ENCODE peak calls at places on chromosome 15, in ten cellular contexts. One of them, this sample, is unnamed.

GRCh38 chr15:70149667-70150404 is 52.1 kb upstream of the TLE3 start:
- DNase-seq in tibial artery: no peak
- DNase-seq in lung microvascular endothelial cell: no peak
- DNase-seq in GM03348: no peak
- DNase-seq in amygdala: no peak
- DNase-seq in hippocampal formation: no peak
- DNase-seq in A172: peak; percentile 76
- DNase-seq in NCI-H226: peak; percentile 86
- DNase-seq in left ventricle myocardium superior: no peak
- DNase-seq in CD8-positive, alpha-beta T cell: no peak
- DNase-seq in this sample: no peak

GRCh38 chr15:73628976-73629854 is 4.0 kb downstream of the NPTN start:
- DNase-seq in CD8-positive, alpha-beta T cell: no peak
- DNase-seq in amygdala: no peak
- DNase-seq in tibial artery: no peak
- DNase-seq in hippocampal formation: no peak
- DNase-seq in NCI-H226: no peak
- DNase-seq in left ventricle myocardium superior: no peak
- DNase-seq in lung microvascular endothelial cell: no peak
- DNase-seq in A172: no peak
- DNase-seq in GM03348: no peak
- DNase-seq in this sample: no peak

GRCh38 chr15:86491118-86491517 is 411.4 kb downstream of the AGBL1 start:
- DNase-seq in amygdala: no peak
- DNase-seq in hippocampal formation: no peak
- DNase-seq in tibial artery: no peak
- DNase-seq in lung microvascular endothelial cell: no peak
- DNase-seq in NCI-H226: no peak
- DNase-seq in A172: no peak
- DNase-seq in GM03348: no peak
- DNase-seq in CD8-positive, alpha-beta T cell: no peak
- DNase-seq in left ventricle myocardium superior: no peak
- DNase-seq in this sample: no peak

GRCh38 chr15:96321422-96322391 is 8.8 kb upstream of the NR2F2 start:
- DNase-seq in amygdala: no peak
- DNase-seq in NCI-H226: no peak
- DNase-seq in A172: no peak
- DNase-seq in lung microvascular endothelial cell: peak; percentile 60
- DNase-seq in CD8-positive, alpha-beta T cell: no peak
- DNase-seq in hippocampal formation: no peak
- DNase-seq in left ventricle myocardium superior: peak; percentile 59
- DNase-seq in tibial artery: peak; percentile 29
- DNase-seq in GM03348: no peak
- DNase-seq in this sample: no peak

GRCh38 chr15:76994001-76994400 is 925 bp upstream of the PSTPIP1 start:
- DNase-seq in NCI-H226: peak; percentile 91
- DNase-seq in lung microvascular endothelial cell: peak; percentile 28
- DNase-seq in A172: peak; percentile 82
- DNase-seq in tibial artery: no peak
- DNase-seq in GM03348: no peak
- DNase-seq in hippocampal formation: no peak
- DNase-seq in left ventricle myocardium superior: peak; percentile 69
- DNase-seq in CD8-positive, alpha-beta T cell: peak; percentile 62
- DNase-seq in amygdala: no peak
- DNase-seq in this sample: no peak

GRCh38 chr15:31266712-31267111 is 59.9 kb upstream of the KLF13 start:
- DNase-seq in NCI-H226: no peak
- DNase-seq in lung microvascular endothelial cell: no peak
- DNase-seq in tibial artery: peak; percentile 19
- DNase-seq in CD8-positive, alpha-beta T cell: no peak
- DNase-seq in amygdala: no peak
- DNase-seq in left ventricle myocardium superior: no peak
- DNase-seq in hippocampal formation: no peak
- DNase-seq in GM03348: no peak
- DNase-seq in A172: no peak
- DNase-seq in this sample: no peak

GRCh38 chr15:73632670-73633058 is 525 bp downstream of the NPTN start:
- DNase-seq in hippocampal formation: no peak
- DNase-seq in amygdala: no peak
- DNase-seq in tibial artery: peak; percentile 24
- DNase-seq in A172: no peak
- DNase-seq in left ventricle myocardium superior: no peak
- DNase-seq in NCI-H226: no peak
- DNase-seq in GM03348: no peak
- DNase-seq in CD8-positive, alpha-beta T cell: no peak
- DNase-seq in lung microvascular endothelial cell: peak; percentile 21
- DNase-seq in this sample: no peak

GRCh38 chr15:73899197-73900128 is 26.1 kb downstream of the TBC1D21 start:
- DNase-seq in GM03348: peak; percentile 58
- DNase-seq in tibial artery: no peak
- DNase-seq in CD8-positive, alpha-beta T cell: no peak
- DNase-seq in lung microvascular endothelial cell: no peak
- DNase-seq in left ventricle myocardium superior: no peak
- DNase-seq in A172: peak; percentile 23
- DNase-seq in NCI-H226: no peak
- DNase-seq in hippocampal formation: no peak
- DNase-seq in amygdala: no peak
- DNase-seq in this sample: no peak

GRCh38 chr15:97868964-97869363 is 91.5 kb upstream of the ARRDC4 start:
- DNase-seq in left ventricle myocardium superior: no peak
- DNase-seq in A172: no peak
- DNase-seq in hippocampal formation: no peak
- DNase-seq in GM03348: no peak
- DNase-seq in lung microvascular endothelial cell: no peak
- DNase-seq in CD8-positive, alpha-beta T cell: no peak
- DNase-seq in NCI-H226: no peak
- DNase-seq in amygdala: no peak
- DNase-seq in tibial artery: no peak
- DNase-seq in this sample: no peak

GRCh38 chr15:42059661-42060476 is 34.5 kb downstream of the PLA2G4D start:
- DNase-seq in left ventricle myocardium superior: peak; percentile 66
- DNase-seq in tibial artery: peak; percentile 49
- DNase-seq in NCI-H226: no peak
- DNase-seq in A172: peak; percentile 42
- DNase-seq in amygdala: peak; percentile 15
- DNase-seq in CD8-positive, alpha-beta T cell: peak; percentile 60
- DNase-seq in hippocampal formation: no peak
- DNase-seq in GM03348: peak; percentile 74
- DNase-seq in lung microvascular endothelial cell: peak; percentile 53
- DNase-seq in this sample: peak; percentile 31

GRCh38 chr15:44325568-44325967 is 37.0 kb downstream of the GOLM2 start:
- DNase-seq in tibial artery: no peak
- DNase-seq in hippocampal formation: no peak
- DNase-seq in CD8-positive, alpha-beta T cell: no peak
- DNase-seq in GM03348: no peak
- DNase-seq in NCI-H226: no peak
- DNase-seq in A172: no peak
- DNase-seq in lung microvascular endothelial cell: no peak
- DNase-seq in left ventricle myocardium superior: no peak
- DNase-seq in amygdala: no peak
- DNase-seq in this sample: no peak

GRCh38 chr15:59313703-59314332 is 58.9 kb downstream of the MYO1E start:
- DNase-seq in hippocampal formation: no peak
- DNase-seq in left ventricle myocardium superior: peak; percentile 79
- DNase-seq in lung microvascular endothelial cell: peak; percentile 54
- DNase-seq in CD8-positive, alpha-beta T cell: no peak
- DNase-seq in tibial artery: peak; percentile 91
- DNase-seq in NCI-H226: peak; percentile 32
- DNase-seq in A172: peak; percentile 42
- DNase-seq in amygdala: no peak
- DNase-seq in GM03348: no peak
- DNase-seq in this sample: peak; percentile 67

This sample was measured in NCI-H2227 treated with DMSO at 0.1 percent for 48 hours.